ENCODE peak calls at places on chromosomes 6 and 20, in nine cellular contexts. One of them, this sample, is unnamed.
A peak's percentile ranks its signal among the peaks of the same experiment; 100 is the strongest.

GRCh38 chr6:152502421-152503188 is 134.6 kb downstream of the SYNE1 start:
- DNase-seq in T-helper 1 cell: no peak
- DNase-seq in skeletal muscle cell: no peak
- DNase-seq in left cardiac atrium: no peak
- DNase-seq in GF-D8: no peak
- DNase-seq in MV-4-11: no peak
- DNase-seq in cardiac fibroblast: peak; percentile 53
- DNase-seq in CD8-positive, alpha-beta memory T cell: no peak
- DNase-seq in heart left ventricle: no peak
- DNase-seq in this sample: no peak

GRCh38 chr6:89692256-89692655 is 53.7 kb upstream of the LYRM2 start:
- DNase-seq in heart left ventricle: no peak
- DNase-seq in cardiac fibroblast: no peak
- DNase-seq in CD8-positive, alpha-beta memory T cell: no peak
- DNase-seq in GF-D8: no peak
- DNase-seq in left cardiac atrium: no peak
- DNase-seq in T-helper 1 cell: no peak
- DNase-seq in MV-4-11: no peak
- DNase-seq in skeletal muscle cell: no peak
- DNase-seq in this sample: no peak

GRCh38 chr20:22403860-22404608 is 180.3 kb downstream of the FOXA2 start:
- DNase-seq in left cardiac atrium: no peak
- DNase-seq in T-helper 1 cell: no peak
- DNase-seq in MV-4-11: no peak
- DNase-seq in cardiac fibroblast: no peak
- DNase-seq in CD8-positive, alpha-beta memory T cell: no peak
- DNase-seq in skeletal muscle cell: no peak
- DNase-seq in GF-D8: no peak
- DNase-seq in heart left ventricle: no peak
- DNase-seq in this sample: no peak

GRCh38 chr6:149026530-149026942 is 279.7 kb downstream of the UST start:
- DNase-seq in CD8-positive, alpha-beta memory T cell: no peak
- DNase-seq in left cardiac atrium: no peak
- DNase-seq in heart left ventricle: no peak
- DNase-seq in T-helper 1 cell: no peak
- DNase-seq in cardiac fibroblast: peak; percentile 96
- DNase-seq in GF-D8: no peak
- DNase-seq in MV-4-11: peak; percentile 71
- DNase-seq in skeletal muscle cell: peak; percentile 83
- DNase-seq in this sample: peak; percentile 12

GRCh38 chr20:25669826-25670422 is 26.7 kb downstream of the ZNF337 start:
- DNase-seq in skeletal muscle cell: peak; percentile 54
- DNase-seq in left cardiac atrium: no peak
- DNase-seq in GF-D8: no peak
- DNase-seq in CD8-positive, alpha-beta memory T cell: no peak
- DNase-seq in cardiac fibroblast: peak; percentile 79
- DNase-seq in MV-4-11: no peak
- DNase-seq in heart left ventricle: no peak
- DNase-seq in T-helper 1 cell: no peak
- DNase-seq in this sample: no peak

GRCh38 chr20:47540443-47541354 is 39.0 kb downstream of the NCOA3 start:
- DNase-seq in cardiac fibroblast: peak; percentile 44
- DNase-seq in MV-4-11: peak; percentile 80
- DNase-seq in GF-D8: no peak
- DNase-seq in heart left ventricle: no peak
- DNase-seq in T-helper 1 cell: no peak
- DNase-seq in CD8-positive, alpha-beta memory T cell: no peak
- DNase-seq in skeletal muscle cell: no peak
- DNase-seq in left cardiac atrium: no peak
- DNase-seq in this sample: no peak

GRCh38 chr6:1507251-1507650 is 102.5 kb upstream of the FOXC1 start:
- DNase-seq in GF-D8: no peak
- DNase-seq in skeletal muscle cell: no peak
- DNase-seq in CD8-positive, alpha-beta memory T cell: no peak
- DNase-seq in heart left ventricle: no peak
- DNase-seq in MV-4-11: no peak
- DNase-seq in cardiac fibroblast: no peak
- DNase-seq in T-helper 1 cell: no peak
- DNase-seq in left cardiac atrium: no peak
- DNase-seq in this sample: no peak

GRCh38 chr20:25623736-25624499 is at the start of gene NANP:
- DNase-seq in heart left ventricle: peak; percentile 97
- DNase-seq in GF-D8: peak; percentile 95
- DNase-seq in CD8-positive, alpha-beta memory T cell: peak; percentile 79
- DNase-seq in cardiac fibroblast: peak; percentile 99
- DNase-seq in left cardiac atrium: peak; percentile 98
- DNase-seq in skeletal muscle cell: peak; percentile 92
- DNase-seq in T-helper 1 cell: peak; percentile 77
- DNase-seq in MV-4-11: peak; percentile 94
- DNase-seq in this sample: peak; percentile 90

GRCh38 chr6:44935693-44936300 is 392.3 kb upstream of the RUNX2 start:
- DNase-seq in T-helper 1 cell: no peak
- DNase-seq in heart left ventricle: no peak
- DNase-seq in left cardiac atrium: no peak
- DNase-seq in cardiac fibroblast: no peak
- DNase-seq in skeletal muscle cell: no peak
- DNase-seq in GF-D8: no peak
- DNase-seq in CD8-positive, alpha-beta memory T cell: no peak
- DNase-seq in MV-4-11: no peak
- DNase-seq in this sample: no peak

GRCh38 chr20:23668477-23668951 is 20.3 kb downstream of the CST4 start:
- DNase-seq in heart left ventricle: peak; percentile 54
- DNase-seq in GF-D8: no peak
- DNase-seq in cardiac fibroblast: peak; percentile 74
- DNase-seq in CD8-positive, alpha-beta memory T cell: peak; percentile 18
- DNase-seq in T-helper 1 cell: no peak
- DNase-seq in skeletal muscle cell: no peak
- DNase-seq in left cardiac atrium: no peak
- DNase-seq in MV-4-11: peak; percentile 27
- DNase-seq in this sample: no peak

GRCh38 chr6:56540950-56541600 is 101.6 kb downstream of the DST start:
- DNase-seq in left cardiac atrium: no peak
- DNase-seq in cardiac fibroblast: no peak
- DNase-seq in GF-D8: peak; percentile 23
- DNase-seq in skeletal muscle cell: no peak
- DNase-seq in T-helper 1 cell: no peak
- DNase-seq in heart left ventricle: no peak
- DNase-seq in CD8-positive, alpha-beta memory T cell: no peak
- DNase-seq in MV-4-11: no peak
- DNase-seq in this sample: no peak

GRCh38 chr6:157323114-157323923 is at the start of gene TMEM242:
- DNase-seq in T-helper 1 cell: peak; percentile 67
- DNase-seq in cardiac fibroblast: peak; percentile 97
- DNase-seq in MV-4-11: no peak
- DNase-seq in left cardiac atrium: peak; percentile 91
- DNase-seq in heart left ventricle: peak; percentile 90
- DNase-seq in skeletal muscle cell: peak; percentile 85
- DNase-seq in CD8-positive, alpha-beta memory T cell: peak; percentile 82
- DNase-seq in GF-D8: no peak
- DNase-seq in this sample: peak; percentile 81